ENCODE peak calls at places on chromosome 5, in five cellular contexts. G is left lobe of liver, C is nucleus accumbens, Z is dermis blood vessel endothelial cell, O is T follicular helper cell. B is an unnamed sample.

GRCh38 chr5:14208071-14209021 is 65.2 kb downstream of the TRIO start:
- DNase-seq in G (peak; percentile 70), C (no peak), Z (peak; percentile 67), O (no peak), B (no peak)

GRCh38 chr5:61701877-61702602 is 370.0 kb downstream of the ZSWIM6 start:
- DNase-seq in G (no peak), C (no peak), Z (no peak), O (no peak), B (no peak)

GRCh38 chr5:155954739-155955445 is 372.1 kb upstream of the SGCD start:
- DNase-seq in G (no peak), C (no peak), Z (no peak), O (no peak), B (no peak)

GRCh38 chr5:1552469-1553255 is 28.9 kb upstream of the LPCAT1 start:
- DNase-seq in G (peak; percentile 42), C (peak; percentile 95), Z (no peak), O (no peak), B (peak; percentile 84)

GRCh38 chr5:137393196-137393993 is 105.7 kb downstream of the SPOCK1 start:
- DNase-seq in G (no peak), C (no peak), Z (no peak), O (no peak), B (no peak)

GRCh38 chr5:30040483-30041116 is 1152.9 kb upstream of the CDH6 start:
- DNase-seq in G (no peak), C (peak; percentile 43), Z (peak; percentile 1), O (no peak), B (peak; percentile 14)

GRCh38 chr5:14759744-14760547 is 95.4 kb downstream of the OTULIN start:
- DNase-seq in G (no peak), C (no peak), Z (no peak), O (no peak), B (no peak)

GRCh38 chr5:159405611-159406031 is 75.3 kb upstream of the IL12B start:
- DNase-seq in G (no peak), C (no peak), Z (no peak), O (no peak), B (no peak)

GRCh38 chr5:102583663-102584062 is 84.9 kb upstream of the SLCO6A1 start:
- DNase-seq in G (no peak), C (no peak), Z (peak; percentile 37), O (no peak), B (no peak)

GRCh38 chr5:9947231-9947693 is 302.4 kb downstream of the ATPSCKMT start:
- DNase-seq in G (no peak), C (no peak), Z (no peak), O (no peak), B (no peak)

GRCh38 chr5:178832618-178833201 is 27.0 kb upstream of the ZNF354B start:
- DNase-seq in G (no peak), C (no peak), Z (no peak), O (no peak), B (no peak)

GRCh38 chr5:10735569-10736255 is 25.3 kb downstream of the DAP start:
- DNase-seq in G (no peak), C (no peak), Z (no peak), O (no peak), B (no peak)

GRCh38 chr5:96219580-96220281 is 213.3 kb downstream of the PCSK1 start:
- DNase-seq in G (no peak), C (no peak), Z (no peak), O (no peak), B (no peak)

B was measured in frontal cortex.